ENCODE peak calls at places on chromosomes 7 and 10, in four cellular contexts. D, Q, Z and C are unnamed samples.
A peak's percentile ranks its signal among the peaks of the same experiment; 100 is the strongest.

GRCh38 chr7:105775580-105775979 is 100.8 kb downstream of the ATXN7L1 start:
- DNase-seq in D (no peak), Z (no peak), Q (no peak), C (no peak)

GRCh38 chr10:33047655-33048054 is 89.6 kb upstream of the ITGB1 start:
- DNase-seq in Z (no peak), Q (no peak), D (no peak), C (no peak)

GRCh38 chr7:106111671-106112117 is 418 bp downstream of the SYPL1 start:
- DNase-seq in Z (peak; percentile 82), D (peak; percentile 29), Q (no peak), C (no peak)

GRCh38 chr7:107277331-107277730 is 108.5 kb downstream of the HBP1 start:
- DNase-seq in Q (peak; percentile 7), Z (no peak), D (no peak), C (no peak)

GRCh38 chr7:70334883-70335282 is 736.6 kb downstream of the AUTS2 start:
- DNase-seq in D (no peak), Q (no peak), Z (no peak), C (no peak)

GRCh38 chr10:13860886-13861285 is 274.1 kb downstream of the PRPF18 start:
- DNase-seq in Z (no peak), D (no peak), Q (no peak), C (no peak)

GRCh38 chr7:27080844-27081423 is 14.9 kb downstream of the HOXA1 start:
- DNase-seq in Q (peak; percentile 44), D (peak; percentile 46), Z (no peak), C (no peak)

GRCh38 chr10:2761311-2761710 is 306.0 kb upstream of the PFKP start:
- DNase-seq in Z (no peak), D (no peak), Q (no peak), C (no peak)

GRCh38 chr7:1889091-1889490 is 219.0 kb downstream of the ELFN1 start:
- DNase-seq in D (no peak), Z (no peak), Q (no peak), C (no peak)

GRCh38 chr10:76311752-76312699 is 880.6 kb downstream of the LRMDA start:
- DNase-seq in Q (no peak), Z (peak; percentile 79), D (peak; percentile 81), C (no peak)

GRCh38 chr10:100980327-100981110 is 6.8 kb downstream of the MRPL43 start:
- DNase-seq in Z (no peak), Q (no peak), D (no peak), C (no peak)

GRCh38 chr7:36764929-36765328 is 40.6 kb upstream of the AOAH start:
- DNase-seq in Q (peak; percentile 12), D (peak; percentile 30), Z (no peak), C (no peak)

GRCh38 chr10:8758029-8758428 is 703.5 kb downstream of the GATA3 start:
- DNase-seq in Z (no peak), D (no peak), Q (peak; percentile 32), C (peak; percentile 28)

GRCh38 chr7:140924019-140924820 is 509 bp downstream of the BRAF start:
- DNase-seq in Q (peak; percentile 62), Z (peak; percentile 90), D (peak; percentile 92), C (no peak)

GRCh38 chr10:106991084-106991483 is 173.4 kb downstream of the SORCS1 start:
- DNase-seq in Q (no peak), Z (no peak), D (no peak), C (no peak)

GRCh38 chr7:55054252-55054651 is 35.4 kb downstream of the EGFR start:
- DNase-seq in Q (no peak), Z (no peak), D (no peak), C (no peak)
- TF ChIP-seq CTCF in Q (no peak), Z (no peak), D (no peak), C (no peak)

GRCh38 chr10:6819301-6819700 is 239.2 kb upstream of the PRKCQ start:
- DNase-seq in D (no peak), Q (no peak), Z (no peak), C (no peak)
- H3K4me3 ChIP-seq in D (no peak overlapping the region), Q (no peak overlapping the region), Z (no peak overlapping the region), C (no peak overlapping the region)

DNA sequence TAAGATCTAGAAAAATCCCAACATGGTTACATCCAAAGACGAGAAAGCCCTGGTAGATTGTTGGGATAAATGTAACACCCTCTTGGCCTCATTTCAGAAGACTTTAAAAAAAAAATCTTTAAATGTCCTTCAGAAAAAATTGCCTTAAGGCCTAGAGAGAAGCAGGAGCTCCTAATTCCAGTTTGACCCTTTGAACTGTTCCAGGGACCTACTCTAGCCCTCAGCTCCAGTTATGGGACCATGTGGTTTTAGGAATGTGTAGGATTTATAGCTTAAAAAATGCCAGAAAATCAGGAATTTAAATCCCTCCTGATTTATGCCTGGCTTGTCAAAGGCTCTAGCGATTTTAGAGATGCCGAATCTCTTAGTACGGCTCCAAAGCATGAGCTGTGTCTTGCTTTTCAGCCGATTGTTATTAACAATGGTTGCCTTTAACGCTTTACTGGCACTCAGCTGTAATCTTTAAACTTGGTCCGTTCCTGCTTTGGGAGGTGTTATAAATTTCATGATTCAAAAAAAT is 130.6 kb upstream of the NPVF start:
- DNase-seq in D (no peak), Q (no peak), Z (no peak), C (no peak)
- H3K27me3 ChIP-seq in D (no peaks in the 10 kb centered on the region), Q (no peaks in the 10 kb centered on the region), Z (no peaks in the 10 kb centered on the region), C (no peaks in the 10 kb centered on the region)

GRCh38 chr7:124840435-124840834 is 74.8 kb upstream of the GPR37 start:
- DNase-seq in Q (no peak), D (peak; percentile 43), Z (no peak), C (no peak)
- TF ChIP-seq CTCF in Q (no peak), D (peak; percentile 69), Z (peak; percentile 48), C (no peak)